ENCODE peak calls at places on chromosome 3, in ten cellular contexts. Q is naive thymus-derived CD8-positive, alpha-beta T cell; W is A549; C is NCI-H2029; R is CD4-positive, CD25-positive, alpha-beta regulatory T cell; B is posterior cingulate gyrus; A is left ventricle myocardium inferior; X is activated CD8-positive, alpha-beta T cell treated with anti-CD3 and anti-CD28 coated beads for 36 hours; H is HFF-Myc; E is RPMI7951. K is an unnamed sample.

GRCh38 chr3:101687142-101687931 is 819 bp upstream of the RPL24 start:
- DNase-seq in C (no peak), H (no peak), E (peak), R (no peak), W (peak), A (no peak), X (no peak), Q (peak), B (no peak), K (no peak)

GRCh38 chr3:88812576-88812975 is 294.8 kb upstream of the EPHA3 start:
- DNase-seq in A (no peak), Q (no peak), X (no peak), R (no peak), H (no peak), E (no peak), B (no peak), C (no peak), W (no peak), K (no peak)

GRCh38 chr3:95350066-95350465 is 1287.2 kb downstream of the NSUN3 start:
- DNase-seq in H (no peak), A (no peak), R (no peak), X (no peak), B (no peak), E (no peak), Q (no peak), W (no peak), C (no peak), K (no peak)

GRCh38 chr3:64916192-64916798 is 228.5 kb upstream of the ADAMTS9 start:
- DNase-seq in H (no peak), X (no peak), C (no peak), R (no peak), Q (no peak), W (no peak), E (no peak), A (no peak), B (no peak), K (no peak)

GRCh38 chr3:37601832-37602231 is 259.8 kb upstream of the CTDSPL start:
- DNase-seq in W (no peak), B (no peak), H (no peak), A (no peak), Q (no peak), X (no peak), C (peak), R (no peak), E (no peak), K (peak)

GRCh38 chr3:50652709-50653108 is 22.0 kb upstream of the DOCK3 start:
- DNase-seq in Q (peak), B (no peak), H (no peak), A (peak), X (peak), E (peak), C (no peak), W (peak), R (peak), K (no peak)

GRCh38 chr3:4531478-4532025 is 38.4 kb downstream of the ITPR1 start:
- DNase-seq in E (peak), R (no peak), X (no peak), W (no peak), B (no peak), C (no peak), Q (no peak), H (no peak), A (no peak), K (peak)

GRCh38 chr3:104586344-104586743 is 780.4 kb upstream of the ALCAM start:
- DNase-seq in W (no peak), C (no peak), B (no peak), R (no peak), H (no peak), A (no peak), Q (no peak), X (no peak), E (no peak), K (no peak)

GRCh38 chr3:63960048-63960711 is 48.0 kb upstream of the SCAANT1 start:
- DNase-seq in R (no peak), Q (no peak), H (peak), E (peak), A (no peak), C (peak), X (no peak), B (no peak), W (peak), K (peak)

GRCh38 chr3:45464336-45464809 is 76.0 kb downstream of the LARS2 start:
- DNase-seq in R (no peak), W (peak), H (no peak), X (peak), B (no peak), A (no peak), Q (peak), E (no peak), C (peak), K (no peak)

GRCh38 chr3:51145811-51146585 is 239.1 kb upstream of the MANF start:
- DNase-seq in X (no peak), B (no peak), E (no peak), C (no peak), R (no peak), H (no peak), Q (no peak), W (no peak), A (no peak), K (no peak)

GRCh38 chr3:133377396-133377795 is 22.5 kb upstream of the BFSP2 start:
- DNase-seq in R (no peak), W (peak), B (no peak), Q (no peak), X (peak), H (peak), E (peak), C (no peak), A (no peak), K (peak)

GRCh38 chr3:18153571-18154173 is 271.5 kb downstream of the SATB1 start:
- DNase-seq in C (no peak), E (peak), R (no peak), Q (no peak), W (peak), A (no peak), H (peak), X (no peak), B (no peak), K (peak)

GRCh38 chr3:50260942-50261441 is 8.0 kb upstream of the SEMA3B start:
- DNase-seq in A (no peak), C (no peak), Q (no peak), W (no peak), E (no peak), B (no peak), H (no peak), X (no peak), R (no peak), K (no peak)

GRCh38 chr3:25493786-25494185 is 65.7 kb downstream of the RARB start:
- DNase-seq in B (no peak), E (peak), C (no peak), R (no peak), H (no peak), W (peak), Q (no peak), A (no peak), X (no peak), K (peak)

GRCh38 chr3:112358311-112358780 is 25.4 kb downstream of the CD200 start:
- DNase-seq in H (no peak), B (no peak), R (no peak), A (no peak), W (no peak), Q (no peak), X (no peak), C (no peak), E (no peak), K (peak)

GRCh38 chr3:28575100-28575747 is 226.6 kb upstream of the AZI2 start:
- DNase-seq in W (no peak), R (no peak), X (no peak), C (peak), Q (no peak), E (no peak), A (peak), B (peak), H (no peak), K (no peak)

GRCh38 chr3:50125541-50126286 is 29.4 kb upstream of the SEMA3F start:
- DNase-seq in R (no peak), B (no peak), W (no peak), X (no peak), E (no peak), A (peak), C (no peak), H (no peak), Q (no peak), K (no peak)

K was measured in kidney glomerular epithelial cell.